ENCODE peak calls at places on chromosomes 6 and 20, in six cellular contexts. R, G, M, O, W and P are unnamed samples.

GRCh38 chr20:12358655-12359009 is 440.9 kb downstream of the BTBD3 start:
- DNase-seq in W (no peak), O (peak), R (no peak), M (no peak), G (no peak), P (no peak)

GRCh38 chr20:63500151-63500901 is 1.4 kb upstream of the EEF1A2 start:
- DNase-seq in R (no peak), G (no peak), O (no peak), W (no peak), M (no peak), P (no peak)

GRCh38 chr6:163309491-163310026 is 105.0 kb upstream of the QKI start:
- DNase-seq in M (no peak), O (peak), G (no peak), R (no peak), W (no peak), P (no peak)

GRCh38 chr20:45592574-45593189 is 13.6 kb upstream of the WFDC8 start:
- DNase-seq in G (peak), W (no peak), M (no peak), O (peak), R (no peak), P (no peak)

GRCh38 chr6:56913276-56914138 is 41.4 kb upstream of the BEND6 start:
- DNase-seq in M (no peak), W (no peak), O (peak), G (no peak), R (no peak), P (no peak)

GRCh38 chr6:159833997-159834601 is 34.0 kb downstream of the PNLDC1 start:
- DNase-seq in M (no peak), W (peak), R (no peak), G (peak), O (no peak), P (no peak)

GRCh38 chr6:167508919-167509852 is 184.3 kb downstream of the TTLL2 start:
- DNase-seq in G (no peak), R (no peak), W (no peak), M (no peak), O (no peak), P (no peak)

GRCh38 chr6:101666256-101666655 is 272.7 kb downstream of the GRIK2 start:
- DNase-seq in W (no peak), O (peak), M (no peak), R (no peak), G (no peak), P (no peak)

GRCh38 chr6:127077886-127078285 is 40.6 kb upstream of the RSPO3 start:
- DNase-seq in G (no peak), O (no peak), W (no peak), R (no peak), M (no peak), P (no peak)

GRCh38 chr20:33765592-33765991 is 33.8 kb downstream of the ZNF341 start:
- DNase-seq in W (no peak), O (no peak), M (no peak), G (no peak), R (no peak), P (no peak)

GRCh38 chr6:3026811-3027626 is 27.3 kb downstream of the NQO2 start:
- DNase-seq in O (no peak), G (peak), W (no peak), M (peak), R (peak), P (peak)

GRCh38 chr6:28981833-28982475 is 23.2 kb downstream of the ZNF311 start:
- DNase-seq in G (peak), R (peak), O (peak), M (peak), W (peak), P (peak)

GRCh38 chr6:143675946-143676345 is 1.8 kb upstream of the PHACTR2 start:
- DNase-seq in W (no peak), G (no peak), M (no peak), O (peak), R (no peak), P (no peak)
- TF ChIP-seq CTCF in W (no peak), G (no peak), M (no peak), O (no peak), R (no peak), P (no peak)

GRCh38 chr6:12950879-12951814 is 234.6 kb downstream of the PHACTR1 start:
- DNase-seq in O (no peak), M (no peak), R (no peak), G (no peak), W (no peak), P (no peak)
- TF ChIP-seq CTCF in O (no peak), M (no peak), R (no peak), G (no peak), W (no peak), P (no peak)

DNA sequence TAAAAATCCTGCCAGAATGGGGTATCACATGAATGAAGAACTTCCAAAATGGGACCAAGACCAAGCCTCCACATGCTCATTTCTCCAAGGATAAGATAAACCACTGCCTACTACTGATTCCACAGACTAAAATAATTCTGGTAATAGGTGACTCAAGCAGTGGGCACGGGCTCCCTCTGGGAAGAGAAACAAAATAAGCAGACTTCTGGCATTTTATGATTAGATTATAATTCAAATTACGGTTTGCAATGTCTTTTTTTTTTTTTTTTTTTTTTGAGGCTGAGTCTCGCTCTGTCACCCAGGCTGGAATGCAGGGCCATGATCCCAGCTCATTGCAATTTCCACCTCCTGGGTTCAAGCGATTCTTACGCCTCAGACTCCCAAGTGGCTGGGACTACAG is 16.0 kb downstream of the UQCC1 start:
- DNase-seq in W (no peak), G (no peak), R (no peak), O (peak), M (no peak), P (no peak)
- TF ChIP-seq CTCF in W (no peak), G (no peak), R (no peak), O (peak), M (no peak), P (no peak)

DNA sequence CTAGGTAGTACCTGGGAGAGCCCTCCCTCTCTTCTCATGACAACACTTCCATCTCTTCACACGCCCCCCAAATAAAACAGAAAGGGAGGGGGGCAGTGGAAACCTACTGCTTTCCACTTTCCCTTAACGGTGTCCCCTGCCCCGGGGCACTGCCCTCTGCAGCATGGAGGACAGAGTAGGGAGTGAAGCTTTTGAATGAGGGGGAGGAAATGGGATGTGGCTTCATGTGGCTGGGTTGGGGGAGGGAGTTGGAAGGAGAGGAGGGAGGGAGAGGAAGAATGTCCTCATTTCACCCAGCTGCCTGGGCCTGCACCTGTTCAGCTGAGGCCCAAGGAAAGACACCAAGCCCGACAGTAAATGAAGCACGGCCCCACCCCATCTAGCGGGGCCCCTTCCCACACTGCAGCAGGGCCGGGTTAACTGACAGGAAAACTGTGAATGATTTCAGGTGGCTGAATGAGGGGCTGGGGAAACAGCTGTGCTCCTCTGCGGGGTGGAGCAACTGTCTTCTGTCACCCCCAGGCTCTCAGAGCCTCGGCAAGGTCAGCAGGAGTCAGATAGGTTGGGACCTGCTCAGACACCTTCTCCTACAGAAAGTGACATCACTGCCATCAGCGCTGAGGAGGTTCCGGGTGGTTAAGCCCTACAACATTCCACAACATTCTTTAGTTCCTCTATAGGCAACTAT is 40.0 kb upstream of the TAF8 start:
- DNase-seq in R (no peak), M (no peak), W (no peak), O (no peak), G (peak), P (no peak)
- TF ChIP-seq CTCF in R (no peak), M (no peak), W (no peak), O (no peak), G (peak), P (no peak)

DNA sequence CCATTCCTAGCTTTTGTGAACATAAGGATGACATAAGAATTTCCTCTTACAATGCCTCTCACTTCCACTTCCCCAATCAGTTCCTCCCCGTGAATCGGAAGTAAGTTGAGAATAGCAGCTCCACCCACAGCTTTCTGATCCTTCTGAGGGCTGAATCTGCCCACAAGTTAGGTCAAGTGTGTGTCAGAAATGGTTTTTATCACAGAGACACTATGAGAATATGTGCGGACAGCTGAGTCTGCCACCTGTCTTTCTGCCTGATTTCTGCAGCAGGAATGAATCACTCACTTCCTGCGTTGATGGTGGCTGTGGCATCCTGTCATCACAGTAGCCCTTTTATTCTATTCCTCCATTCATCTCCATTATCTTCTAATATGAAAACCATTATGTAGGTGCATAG is 70.2 kb downstream of the RIN2 start:
- DNase-seq in R (no peak), M (peak), O (peak), W (no peak), G (peak), P (peak)
- TF ChIP-seq CTCF in R (no peak), M (no peak), O (peak), W (peak), G (peak), P (peak)

GRCh38 chr6:77707603-77708002 is 54.8 kb downstream of the MEI4 start:
- DNase-seq in M (no peak), G (no peak), O (no peak), W (no peak), R (no peak), P (no peak)
- TF ChIP-seq CTCF in M (no peak), G (no peak), O (no peak), W (no peak), R (no peak), P (no peak)

DNA sequence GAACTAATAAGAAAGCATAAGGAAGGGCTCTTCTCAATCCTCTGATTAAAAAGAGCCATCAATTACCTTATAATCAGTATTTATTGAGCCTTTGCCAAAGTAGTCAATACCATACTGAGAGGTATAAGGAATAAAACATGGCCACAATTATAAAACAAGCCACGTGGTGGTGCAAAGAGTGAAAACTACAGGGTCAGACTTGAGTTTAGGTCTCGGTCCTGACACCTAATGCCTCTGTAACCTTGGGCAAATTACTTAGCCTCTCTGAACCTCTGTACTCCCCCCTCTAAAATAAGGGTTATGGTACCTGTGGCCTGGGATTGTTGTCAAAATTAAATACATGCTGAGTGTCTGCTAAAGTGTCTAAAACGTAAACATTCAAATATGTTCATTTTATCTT is 11.8 kb downstream of the TRIM10 start:
- DNase-seq in O (no peak), M (no peak), G (peak), R (no peak), W (no peak), P (no peak)
- TF ChIP-seq CTCF in O (no peak), M (no peak), G (peak), R (no peak), W (no peak), P (no peak)

GRCh38 chr20:50061151-50062005 is 51.6 kb downstream of the UBE2V1 start:
- DNase-seq in O (no peak), M (no peak), W (no peak), G (no peak), R (no peak), P (no peak)
- TF ChIP-seq CTCF in O (no peak), M (no peak), W (no peak), G (no peak), R (no peak), P (no peak)